ENCODE peak calls at places on chromosomes 11 and 22, in four cellular contexts. One of them, this sample, is unnamed.

GRCh38 chr11:114354076-114354475 is 46.2 kb downstream of the C11orf71 start:
- DNase-seq in OCI-LY7: no peak
- DNase-seq in epithelial cell of esophagus: peak
- DNase-seq in ovary: no peak
- DNase-seq in this sample: no peak

GRCh38 chr11:101707477-101707876 is 123.7 kb upstream of the TRPC6 start:
- DNase-seq in OCI-LY7: no peak
- DNase-seq in epithelial cell of esophagus: no peak
- DNase-seq in ovary: no peak
- DNase-seq in this sample: no peak

GRCh38 chr11:73321342-73322110 is 13.4 kb downstream of the ARHGEF17 start:
- DNase-seq in OCI-LY7: peak
- DNase-seq in epithelial cell of esophagus: no peak
- DNase-seq in ovary: peak
- DNase-seq in this sample: no peak

GRCh38 chr11:92976681-92977080 is 7.2 kb downstream of the MTNR1B start:
- DNase-seq in OCI-LY7: no peak
- DNase-seq in epithelial cell of esophagus: no peak
- DNase-seq in ovary: no peak
- DNase-seq in this sample: no peak

GRCh38 chr11:56799691-56800090 is 51.2 kb upstream of the OR9G4 start:
- DNase-seq in OCI-LY7: no peak
- DNase-seq in epithelial cell of esophagus: no peak
- DNase-seq in ovary: no peak
- DNase-seq in this sample: no peak

GRCh38 chr22:22945195-22945594 is 57.6 kb downstream of the IGLL5 start:
- DNase-seq in OCI-LY7: no peak
- DNase-seq in epithelial cell of esophagus: no peak
- DNase-seq in ovary: no peak
- DNase-seq in this sample: no peak

GRCh38 chr11:38711110-38711509 is 2113.1 kb upstream of the RAG2 start:
- DNase-seq in OCI-LY7: no peak
- DNase-seq in epithelial cell of esophagus: no peak
- DNase-seq in ovary: no peak
- DNase-seq in this sample: no peak

GRCh38 chr11:68666854-68667253 is 17.5 kb upstream of the GAL start:
- DNase-seq in OCI-LY7: no peak
- DNase-seq in epithelial cell of esophagus: no peak
- DNase-seq in ovary: no peak
- DNase-seq in this sample: no peak

GRCh38 chr22:47586038-47586437 is 823.6 kb downstream of the TBC1D22A start:
- DNase-seq in OCI-LY7: no peak
- DNase-seq in epithelial cell of esophagus: peak
- DNase-seq in ovary: no peak
- DNase-seq in this sample: no peak

GRCh38 chr11:68113986-68114385 is 7.2 kb downstream of the CHKA start:
- DNase-seq in OCI-LY7: no peak
- DNase-seq in epithelial cell of esophagus: no peak
- DNase-seq in ovary: no peak
- DNase-seq in this sample: no peak

GRCh38 chr22:37167981-37168647 is 18.4 kb upstream of the IL2RB start:
- DNase-seq in OCI-LY7: no peak
- DNase-seq in epithelial cell of esophagus: no peak
- DNase-seq in ovary: no peak
- DNase-seq in this sample: no peak

GRCh38 chr11:109015283-109015682 is 350.4 kb downstream of the DDX10 start:
- DNase-seq in OCI-LY7: no peak
- DNase-seq in epithelial cell of esophagus: peak
- DNase-seq in ovary: no peak
- DNase-seq in this sample: no peak

GRCh38 chr22:46446799-46447198 is 90.6 kb downstream of the CELSR1 start:
- DNase-seq in OCI-LY7: no peak
- DNase-seq in epithelial cell of esophagus: no peak
- DNase-seq in ovary: no peak
- DNase-seq in this sample: no peak

GRCh38 chr22:29300467-29300806 is 6.0 kb upstream of the GAS2L1 start:
- DNase-seq in OCI-LY7: no peak
- DNase-seq in epithelial cell of esophagus: no peak
- DNase-seq in ovary: no peak
- DNase-seq in this sample: no peak

GRCh38 chr22:36366291-36366708 is 21.5 kb downstream of the MYH9 start:
- DNase-seq in OCI-LY7: no peak
- DNase-seq in epithelial cell of esophagus: peak
- DNase-seq in ovary: no peak
- DNase-seq in this sample: no peak

GRCh38 chr11:34501962-34502361 is 11.6 kb downstream of the ELF5 start:
- DNase-seq in OCI-LY7: no peak
- DNase-seq in epithelial cell of esophagus: no peak
- DNase-seq in ovary: no peak
- DNase-seq in this sample: no peak

GRCh38 chr11:68269414-68270081 is 2.2 kb downstream of the C11orf24 start:
- DNase-seq in OCI-LY7: no peak
- DNase-seq in epithelial cell of esophagus: no peak
- DNase-seq in ovary: no peak
- DNase-seq in this sample: no peak

GRCh38 chr22:44193537-44193896 is 12.8 kb downstream of the PARVG start:
- DNase-seq in OCI-LY7: no peak
- DNase-seq in epithelial cell of esophagus: peak
- DNase-seq in ovary: no peak
- DNase-seq in this sample: no peak

GRCh38 chr22:42368379-42369249 is 63.6 kb downstream of the NFAM1 start:
- DNase-seq in OCI-LY7: no peak
- DNase-seq in epithelial cell of esophagus: no peak
- DNase-seq in ovary: peak
- DNase-seq in this sample: no peak

GRCh38 chr11:6269994-6270393 is 10.4 kb downstream of the CCKBR start:
- DNase-seq in OCI-LY7: no peak
- DNase-seq in epithelial cell of esophagus: no peak
- DNase-seq in ovary: no peak
- DNase-seq in this sample: no peak

GRCh38 chr11:2527621-2528291 is 82.9 kb downstream of the KCNQ1 start:
- DNase-seq in OCI-LY7: no peak
- DNase-seq in epithelial cell of esophagus: no peak
- DNase-seq in ovary: peak
- DNase-seq in this sample: no peak

DNA sequence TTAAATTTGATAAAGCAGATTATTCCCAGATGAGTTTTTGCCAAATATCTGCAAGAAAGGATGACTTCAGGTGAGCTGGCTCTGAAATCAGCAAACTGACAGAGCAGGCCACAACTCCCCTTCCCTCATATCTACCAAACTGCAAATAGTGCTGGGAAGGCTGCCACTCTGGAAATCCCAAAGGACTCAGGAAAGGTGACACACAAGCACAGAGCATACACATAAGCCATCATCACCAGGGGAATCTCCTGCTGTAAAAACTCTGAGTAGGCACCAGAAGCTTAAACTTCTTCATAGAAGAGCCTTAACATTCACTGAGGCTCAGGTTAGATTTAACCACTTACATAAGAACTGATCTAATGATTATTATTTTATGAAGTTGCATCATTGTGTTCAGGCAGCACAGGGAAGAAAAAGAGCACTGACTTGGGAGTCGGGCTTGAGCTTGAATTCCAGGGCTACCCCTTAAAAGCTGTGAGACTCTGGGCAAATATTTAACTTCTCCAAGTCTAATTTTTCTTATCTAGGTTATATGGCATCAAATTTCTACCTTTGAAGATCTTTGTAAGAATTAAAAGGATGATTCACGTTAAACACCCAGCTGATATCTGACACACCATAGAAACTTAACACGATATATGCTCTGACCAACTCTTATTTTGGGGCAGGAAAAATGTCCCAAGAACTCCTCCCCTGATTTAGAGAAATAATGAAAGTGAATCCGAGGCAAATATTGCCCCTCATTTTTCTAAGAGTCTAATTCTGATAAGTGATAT is 15.0 kb downstream of the SYTL2 start:
- DNase-seq in OCI-LY7: no peak
- DNase-seq in epithelial cell of esophagus: no peak
- DNase-seq in ovary: no peak
- DNase-seq in this sample: no peak
- TF ChIP-seq CTCF in OCI-LY7: no peak
- TF ChIP-seq CTCF in epithelial cell of esophagus: no peak
- TF ChIP-seq CTCF in ovary: no peak
- TF ChIP-seq CTCF in this sample: no peak

DNA sequence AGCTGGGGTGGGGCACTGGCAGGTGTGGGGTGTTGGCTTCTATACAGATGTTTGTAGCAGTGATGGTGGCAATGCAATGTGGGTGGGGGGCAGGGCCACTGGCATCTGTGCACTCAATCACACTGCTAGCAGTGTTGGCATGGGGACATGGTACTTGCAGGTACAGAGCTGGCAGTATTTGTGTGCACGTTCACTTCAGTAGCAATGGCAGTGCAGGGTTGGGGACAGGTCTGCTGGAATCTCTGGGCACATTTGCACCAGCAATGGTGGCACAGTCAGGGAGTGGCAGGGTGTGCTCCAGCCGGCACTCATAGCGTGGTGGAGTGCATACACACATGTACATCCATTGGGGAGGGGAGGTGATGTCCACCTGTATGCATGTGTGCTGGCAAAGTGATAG is 775.2 kb downstream of the CNTN5 start:
- DNase-seq in OCI-LY7: no peak
- DNase-seq in epithelial cell of esophagus: no peak
- DNase-seq in ovary: no peak
- DNase-seq in this sample: no peak
- TF ChIP-seq CTCF in OCI-LY7: no peak
- TF ChIP-seq CTCF in epithelial cell of esophagus: no peak
- TF ChIP-seq CTCF in ovary: no peak
- TF ChIP-seq CTCF in this sample: no peak

DNA sequence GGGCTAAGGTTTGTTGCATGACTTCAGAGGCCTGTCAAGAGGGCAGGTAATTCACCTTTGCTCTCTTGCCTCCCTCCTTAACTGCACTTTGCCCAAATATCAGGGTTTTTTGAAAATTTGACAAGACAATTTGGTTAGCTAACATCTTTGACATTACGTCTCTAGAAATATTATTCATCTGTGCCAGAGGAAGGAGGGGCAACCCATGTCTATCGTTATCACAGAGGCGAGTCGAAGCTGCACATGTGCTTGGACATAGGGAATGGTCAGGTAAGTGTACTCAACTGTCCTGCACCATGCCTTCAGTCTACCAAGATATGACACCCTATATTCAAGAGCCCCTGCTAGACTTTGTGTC is 3.7 kb downstream of the AKIP1 start:
- DNase-seq in OCI-LY7: no peak
- DNase-seq in epithelial cell of esophagus: no peak
- DNase-seq in ovary: no peak
- DNase-seq in this sample: no peak
- TF ChIP-seq CTCF in OCI-LY7: peak
- TF ChIP-seq CTCF in epithelial cell of esophagus: no peak
- TF ChIP-seq CTCF in ovary: no peak
- TF ChIP-seq CTCF in this sample: no peak

GRCh38 chr22:39966522-39966921 is 6.3 kb downstream of the TMA7B start:
- DNase-seq in OCI-LY7: no peak
- DNase-seq in epithelial cell of esophagus: no peak
- DNase-seq in ovary: no peak
- DNase-seq in this sample: no peak
- TF ChIP-seq CTCF in OCI-LY7: no peak
- TF ChIP-seq CTCF in epithelial cell of esophagus: no peak
- TF ChIP-seq CTCF in ovary: no peak
- TF ChIP-seq CTCF in this sample: no peak

This sample was measured in GM20000.